ENCODE peak calls at places on chromosomes 12 and 14, in five cellular contexts. U is ureter, W is NCI-H345, X is amygdala, Q is RPMI7951. B is an unnamed sample.

GRCh38 chr12:18246057-18246456 is 15.3 kb upstream of the PIK3C2G start:
- DNase-seq in U (no peak), W (no peak), X (no peak), Q (peak), B (no peak)

GRCh38 chr12:115227137-115227615 is 543.2 kb upstream of the TBX3 start:
- DNase-seq in U (no peak), W (no peak), X (no peak), Q (peak), B (no peak)

GRCh38 chr14:73795974-73796373 is 55.7 kb upstream of the PTGR2 start:
- DNase-seq in U (no peak), W (no peak), X (no peak), Q (peak), B (no peak)

GRCh38 chr12:37543966-37544668 is 772.5 kb upstream of the ALG10B start:
- DNase-seq in U (peak), W (no peak), X (no peak), Q (no peak), B (no peak)

GRCh38 chr12:106226884-106227640 is 20.8 kb downstream of the CKAP4 start:
- DNase-seq in U (no peak), W (peak), X (no peak), Q (peak), B (no peak)

GRCh38 chr12:121894633-121895032 is 6.0 kb downstream of the PSMD9 start:
- DNase-seq in U (no peak), W (peak), X (no peak), Q (peak), B (no peak)

GRCh38 chr14:73467800-73468199 is 9.5 kb upstream of the NUMB start:
- DNase-seq in U (no peak), W (no peak), X (no peak), Q (no peak), B (no peak)

GRCh38 chr12:41992692-41993215 is 151.9 kb downstream of the GXYLT1 start:
- DNase-seq in U (no peak), W (no peak), X (no peak), Q (no peak), B (no peak)

GRCh38 chr14:21070610-21071224 is 613 bp downstream of the ARHGEF40 start:
- DNase-seq in U (peak), W (peak), X (no peak), Q (peak), B (peak)

GRCh38 chr14:70013269-70013873 is 134.2 kb downstream of the SMOC1 start:
- DNase-seq in U (no peak), W (no peak), X (no peak), Q (no peak), B (no peak)

GRCh38 chr12:31315089-31315725 is 10.7 kb downstream of the SINHCAF start:
- DNase-seq in U (no peak), W (no peak), X (no peak), Q (no peak), B (no peak)

GRCh38 chr12:131573631-131574396 is 137.1 kb upstream of the SFSWAP start:
- DNase-seq in U (no peak), W (no peak), X (no peak), Q (no peak), B (no peak)

GRCh38 chr12:123843912-123844748 is 82.0 kb downstream of the DNAH10 start:
- DNase-seq in U (no peak), W (no peak), X (no peak), Q (no peak), B (no peak)